ENCODE peak calls at places on chromosomes 1 and 21, in four cellular contexts. Y is pancreas, C is transverse colon, Z is osteoblast. O is an unnamed sample. For H3K36me3, the result is how much of the 10 kb centered on the place peaks cover.

GRCh38 chr21:40067751-40068150 is 200.5 kb downstream of the PCP4 start:
- DNase-seq in Y (no peak), C (no peak), Z (no peak), O (no peak)

GRCh38 chr1:27292111-27292510 is 29.9 kb upstream of the TMEM222 start:
- DNase-seq in Y (no peak), C (no peak), Z (peak), O (no peak)

GRCh38 chr1:208238710-208239517 is 5.3 kb downstream of the PLXNA2 start:
- DNase-seq in Y (no peak), C (no peak), Z (peak), O (peak)

GRCh38 chr1:227948493-227949260 is 945 bp upstream of the WNT9A start:
- DNase-seq in Y (peak), C (no peak), Z (peak), O (peak)

GRCh38 chr21:46503922-46504539 is 45.3 kb downstream of the DIP2A start:
- DNase-seq in Y (no peak), C (no peak), Z (no peak), O (no peak)

GRCh38 chr1:242523968-242524570 is 428 bp downstream of the PLD5 start:
- DNase-seq in Y (peak), C (no peak), Z (peak), O (peak)

GRCh38 chr1:94792473-94792875 is 27.7 kb upstream of the SLC44A3 start:
- DNase-seq in Y (no peak), C (peak), Z (no peak), O (no peak)

GRCh38 chr1:67685558-67686271 is 714 bp downstream of the GADD45A start:
- DNase-seq in Y (peak), C (peak), Z (peak), O (peak)

GRCh38 chr1:102588536-102588935 is 519.8 kb downstream of the COL11A1 start:
- DNase-seq in Y (no peak), C (no peak), Z (no peak), O (no peak)

GRCh38 chr1:232319518-232319917 is 310.4 kb downstream of the SIPA1L2 start:
- DNase-seq in Y (no peak), C (no peak), Z (no peak), O (no peak)

GRCh38 chr1:5595531-5596170 is 396.6 kb downstream of the NPHP4 start:
- DNase-seq in Y (no peak), C (no peak), Z (no peak), O (no peak)

GRCh38 chr1:100543640-100544039 is 5.7 kb downstream of the GPR88 start:
- DNase-seq in Y (no peak), C (no peak), Z (no peak), O (peak)

GRCh38 chr1:163535807-163536206 is 214.1 kb downstream of the NUF2 start:
- DNase-seq in Y (no peak), C (no peak), Z (no peak), O (no peak)

GRCh38 chr1:203408485-203409229 is 57.7 kb upstream of the FMOD start:
- DNase-seq in Y (peak), C (peak), Z (peak), O (no peak)

GRCh38 chr1:230825061-230825803 is 43.1 kb downstream of the C1orf198 start:
- DNase-seq in Y (peak), C (no peak), Z (peak), O (no peak)

GRCh38 chr1:40799351-40799867 is 15.8 kb downstream of the KCNQ4 start:
- DNase-seq in Y (peak), C (no peak), Z (peak), O (no peak)

GRCh38 chr1:4650486-4650885 is 3.9 kb upstream of the AJAP1 start:
- DNase-seq in Y (no peak), C (no peak), Z (no peak), O (no peak)

GRCh38 chr1:203517426-203517974 is 23.5 kb downstream of the OPTC start:
- DNase-seq in Y (no peak), C (no peak), Z (no peak), O (no peak)

GRCh38 chr1:18583326-18583941 is 47.2 kb upstream of the PAX7 start:
- DNase-seq in Y (peak), C (no peak), Z (no peak), O (peak)

GRCh38 chr1:118963456-118964430 is 24.4 kb downstream of the TBX15 start:
- DNase-seq in Y (no peak), C (no peak), Z (no peak), O (no peak)

GRCh38 chr1:165773324-165773965 is 4.8 kb upstream of the TMCO1 start:
- DNase-seq in Y (no peak), C (no peak), Z (peak), O (no peak)

GRCh38 chr1:231526536-231526935 is 1.9 kb upstream of the TSNAX start:
- DNase-seq in Y (no peak), C (no peak), Z (no peak), O (peak)

GRCh38 chr1:221961532-221962292 is 219.8 kb upstream of the DUSP10 start:
- DNase-seq in Y (peak), C (no peak), Z (peak), O (no peak)

GRCh38 chr21:45508607-45509565 is 33.4 kb downstream of the SLC19A1 start:
- DNase-seq in Y (no peak), C (no peak), Z (no peak), O (no peak)

GRCh38 chr1:67760030-67760821 is 73.0 kb downstream of the GNG12 start:
- DNase-seq in Y (peak), C (peak), Z (no peak), O (peak)

GRCh38 chr1:226863446-226863845 is 7.0 kb upstream of the PSEN2 start:
- DNase-seq in Y (no peak), C (no peak), Z (peak), O (peak)

GRCh38 chr1:233295775-233296322 is 324 bp upstream of the PCNX2 start:
- DNase-seq in Y (no peak), C (no peak), Z (peak), O (no peak)

GRCh38 chr1:185393205-185393604 is 76.2 kb upstream of the IVNS1ABP start:
- DNase-seq in Y (no peak), C (no peak), Z (no peak), O (no peak)

GRCh38 chr1:162040657-162041056 is 17.0 kb upstream of the OLFML2B start:
- DNase-seq in Y (no peak), C (no peak), Z (no peak), O (peak)

GRCh38 chr1:118934706-118935105 is 53.4 kb downstream of the TBX15 start:
- DNase-seq in Y (no peak), C (no peak), Z (no peak), O (no peak)

DNA sequence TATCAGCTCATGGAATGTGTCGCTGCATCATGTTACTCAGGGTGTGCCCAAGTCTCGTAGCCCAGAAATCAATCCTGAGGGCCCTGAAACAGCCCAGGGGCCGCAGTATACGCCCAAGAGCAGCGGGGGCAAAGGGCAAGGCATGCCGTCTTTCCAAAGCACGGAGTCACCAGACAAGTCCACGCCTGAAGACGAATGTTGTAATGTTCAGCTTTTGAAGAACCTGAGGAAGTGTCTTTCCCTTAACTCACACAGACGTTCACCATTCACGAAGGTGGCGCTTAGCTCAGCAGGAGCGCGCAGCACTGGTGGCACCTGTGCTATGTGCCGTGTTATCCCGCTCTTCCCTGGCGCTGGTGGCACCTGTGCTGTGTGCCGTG is 18.8 kb upstream of the PWP2 start:
- DNase-seq in Y (no peak), C (peak), Z (peak), O (no peak)
- H3K36me3 ChIP-seq in Y (under half), C (under half), Z (half or more), O (under half)

GRCh38 chr1:59340411-59341307 is 43.8 kb downstream of the FGGY start:
- DNase-seq in Y (no peak), C (no peak), Z (no peak), O (no peak)

GRCh38 chr1:59343576-59343840 is 46.6 kb downstream of the FGGY start:
- DNase-seq in Y (no peak), C (no peak), Z (no peak), O (no peak)

GRCh38 chr1:59346429-59346828 is 49.5 kb downstream of the FGGY start:
- DNase-seq in Y (no peak), C (no peak), Z (no peak), O (no peak)

GRCh38 chr1:59342801-59343575 is 46.1 kb downstream of the FGGY start:
- DNase-seq in Y (no peak), C (no peak), Z (no peak), O (no peak)
- H3K4me3 ChIP-seq in Y (no peak), C (no peak), Z (no peak), O (no peak)

GRCh38 chr1:84480658-84481057 is 1.6 kb downstream of the RPF1 start:
- DNase-seq in Y (no peak), C (no peak), Z (no peak), O (no peak)
- H3K36me3 ChIP-seq in Y (under half), C (under half), Z (under half), O (under half)

GRCh38 chr1:89195476-89195875 is 3.3 kb downstream of the GBP4 start:
- DNase-seq in Y (no peak), C (no peak), Z (no peak), O (no peak)
- H3K4me3 ChIP-seq in Y (no peak), C (no peak), Z (no peak), O (no peak)

DNA sequence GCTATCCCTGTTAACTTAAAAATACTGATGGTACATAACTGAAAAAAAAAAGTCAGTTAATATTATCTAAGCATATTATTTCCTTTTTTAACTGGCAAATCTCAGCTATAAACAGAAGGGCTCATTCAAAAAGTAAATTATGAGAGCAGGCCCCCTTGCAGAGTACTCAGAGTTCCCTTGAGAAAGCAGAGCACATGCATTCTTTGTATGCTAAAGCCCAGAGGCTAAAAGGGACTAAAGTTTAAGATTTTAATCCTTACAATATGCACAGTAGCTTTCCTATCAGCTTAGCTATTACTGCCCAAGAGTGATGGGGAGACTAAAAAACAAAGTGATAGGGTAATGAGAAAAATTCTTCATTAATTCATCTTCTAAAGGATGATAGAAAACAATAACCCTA is 18.5 kb downstream of the SLC16A1 start:
- DNase-seq in Y (no peak), C (no peak), Z (no peak), O (no peak)
- H3K36me3 ChIP-seq in Y (under half), C (under half), Z (under half), O (under half)

DNA sequence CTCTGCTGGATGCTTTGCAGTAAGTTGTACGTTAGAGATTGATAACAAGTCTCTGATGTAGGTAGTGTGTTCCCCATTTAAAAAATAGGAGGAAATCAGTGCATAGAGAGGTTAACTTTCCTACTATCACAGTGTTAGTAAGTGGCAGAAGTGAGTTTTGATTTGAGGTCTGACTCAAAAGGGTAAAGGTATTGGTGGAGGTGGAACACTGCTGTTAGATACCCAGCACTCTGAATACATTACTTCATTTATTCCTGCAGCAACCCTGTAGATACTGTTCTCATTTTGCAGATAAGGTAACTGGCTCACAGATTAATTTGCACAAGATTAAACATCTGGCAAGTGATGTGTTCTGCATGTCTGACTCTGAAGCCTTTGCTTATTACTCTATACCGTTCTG is 3.1 kb downstream of the CAMSAP2 start:
- DNase-seq in Y (no peak), C (no peak), Z (peak), O (no peak)
- H3K4me3 ChIP-seq in Y (no peak), C (no peak), Z (peak), O (no peak)

DNA sequence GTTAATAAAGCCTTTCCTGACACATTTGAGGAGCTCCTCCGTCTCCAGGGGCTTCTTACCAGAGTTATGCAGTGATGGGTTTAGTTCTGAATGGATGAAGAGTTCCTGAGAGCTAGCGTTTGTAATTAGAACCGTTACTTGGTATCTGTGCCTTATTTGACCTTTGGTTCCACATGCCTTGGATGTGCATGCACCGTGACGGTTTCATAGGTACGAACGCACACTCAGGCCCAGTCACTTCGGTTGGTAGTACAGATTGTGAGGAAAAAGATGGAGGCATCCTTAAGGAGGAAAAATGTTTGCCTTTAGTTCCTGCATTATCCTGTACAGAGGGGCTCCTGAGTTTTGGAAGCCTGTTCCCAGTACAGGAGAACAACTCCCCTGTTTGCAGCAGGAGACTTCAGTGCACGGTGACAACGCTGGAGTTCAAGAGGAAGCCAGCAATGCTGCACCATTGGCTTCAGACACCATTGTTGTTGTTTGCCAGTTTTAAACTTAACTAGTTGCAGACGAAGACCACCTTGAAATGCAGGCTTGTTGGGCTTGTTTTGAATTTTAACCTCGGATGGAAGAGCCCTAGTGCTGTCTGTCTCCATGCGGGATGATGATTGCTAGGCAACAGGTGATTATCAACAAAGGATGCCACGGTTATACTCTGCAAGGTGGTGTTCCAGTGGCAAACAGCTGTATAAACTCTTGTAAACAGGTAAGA is 8.2 kb downstream of the RBM15 start:
- DNase-seq in Y (no peak), C (no peak), Z (no peak), O (no peak)
- H3K36me3 ChIP-seq in Y (under half), C (under half), Z (under half), O (under half)